ENCODE peak calls at places on chromosomes 12 and 14, in five cellular contexts. One of them, this sample, is unnamed.

GRCh38 chr14:104900639-104901512 is 23.8 kb upstream of the PLD4 start:
- DNase-seq in AML-193: no peak
- DNase-seq in A549: no peak
- DNase-seq in naive thymus-derived CD8-positive, alpha-beta T cell: no peak
- DNase-seq in H9: no peak
- DNase-seq in this sample: no peak

GRCh38 chr12:112087055-112087850 is 21.3 kb downstream of the NAA25 start:
- DNase-seq in A549: no peak
- DNase-seq in naive thymus-derived CD8-positive, alpha-beta T cell: no peak
- DNase-seq in AML-193: no peak
- DNase-seq in H9: no peak
- DNase-seq in this sample: no peak

GRCh38 chr12:57809425-57809824 is 9.1 kb downstream of the AVIL start:
- DNase-seq in A549: no peak
- DNase-seq in H9: no peak
- DNase-seq in naive thymus-derived CD8-positive, alpha-beta T cell: no peak
- DNase-seq in AML-193: no peak
- DNase-seq in this sample: no peak

GRCh38 chr12:51890135-51890464 is 2.2 kb downstream of the ANKRD33 start:
- DNase-seq in A549: no peak
- DNase-seq in AML-193: no peak
- DNase-seq in naive thymus-derived CD8-positive, alpha-beta T cell: no peak
- DNase-seq in H9: no peak
- DNase-seq in this sample: no peak

GRCh38 chr12:129941646-129942045 is 37.8 kb upstream of the TMEM132D start:
- DNase-seq in H9: no peak
- DNase-seq in AML-193: no peak
- DNase-seq in naive thymus-derived CD8-positive, alpha-beta T cell: no peak
- DNase-seq in A549: no peak
- DNase-seq in this sample: no peak

GRCh38 chr12:92224685-92225331 is 79.2 kb upstream of the BTG1 start:
- DNase-seq in A549: no peak
- DNase-seq in H9: no peak
- DNase-seq in naive thymus-derived CD8-positive, alpha-beta T cell: no peak
- DNase-seq in AML-193: no peak
- DNase-seq in this sample: no peak

GRCh38 chr12:116126610-116127009 is 150.9 kb downstream of the MED13L start:
- DNase-seq in AML-193: no peak
- DNase-seq in naive thymus-derived CD8-positive, alpha-beta T cell: no peak
- DNase-seq in H9: no peak
- DNase-seq in A549: no peak
- DNase-seq in this sample: no peak

GRCh38 chr12:6460751-6461371 is 9.0 kb downstream of the TAPBPL start:
- DNase-seq in A549: no peak
- DNase-seq in naive thymus-derived CD8-positive, alpha-beta T cell: peak
- DNase-seq in H9: no peak
- DNase-seq in AML-193: no peak
- DNase-seq in this sample: no peak

GRCh38 chr12:92020983-92021664 is 124.5 kb downstream of the BTG1 start:
- DNase-seq in naive thymus-derived CD8-positive, alpha-beta T cell: no peak
- DNase-seq in H9: no peak
- DNase-seq in A549: no peak
- DNase-seq in AML-193: no peak
- DNase-seq in this sample: no peak

GRCh38 chr14:104732355-104732804 is 8.4 kb downstream of the ADSS1 start:
- DNase-seq in A549: peak
- DNase-seq in naive thymus-derived CD8-positive, alpha-beta T cell: no peak
- DNase-seq in AML-193: no peak
- DNase-seq in H9: no peak
- DNase-seq in this sample: no peak

GRCh38 chr14:90692061-90692460 is 124.2 kb downstream of the TTC7B start:
- DNase-seq in A549: no peak
- DNase-seq in H9: no peak
- DNase-seq in naive thymus-derived CD8-positive, alpha-beta T cell: no peak
- DNase-seq in AML-193: no peak
- DNase-seq in this sample: no peak

GRCh38 chr12:120529641-120530314 is 820 bp upstream of the COQ5 start:
- DNase-seq in H9: peak
- DNase-seq in AML-193: peak
- DNase-seq in A549: peak
- DNase-seq in naive thymus-derived CD8-positive, alpha-beta T cell: no peak
- DNase-seq in this sample: peak

GRCh38 chr12:104464899-104465298 is 8.2 kb downstream of the CHST11 start:
- DNase-seq in AML-193: no peak
- DNase-seq in H9: no peak
- DNase-seq in A549: no peak
- DNase-seq in naive thymus-derived CD8-positive, alpha-beta T cell: no peak
- DNase-seq in this sample: no peak

GRCh38 chr12:107490000-107490399 is 195.6 kb upstream of the PWP1 start:
- DNase-seq in H9: no peak
- DNase-seq in naive thymus-derived CD8-positive, alpha-beta T cell: no peak
- DNase-seq in A549: no peak
- DNase-seq in AML-193: no peak
- DNase-seq in this sample: no peak

GRCh38 chr14:64841121-64841611 is 38.5 kb downstream of the SPTB start:
- DNase-seq in naive thymus-derived CD8-positive, alpha-beta T cell: no peak
- DNase-seq in H9: peak
- DNase-seq in AML-193: no peak
- DNase-seq in A549: peak
- DNase-seq in this sample: no peak

GRCh38 chr12:53327435-53328042 is 6.1 kb upstream of the AAAS start:
- DNase-seq in AML-193: peak
- DNase-seq in A549: peak
- DNase-seq in H9: no peak
- DNase-seq in naive thymus-derived CD8-positive, alpha-beta T cell: no peak
- DNase-seq in this sample: no peak

GRCh38 chr12:75642226-75642625 is 130.8 kb upstream of the KRR1 start:
- DNase-seq in H9: no peak
- DNase-seq in AML-193: no peak
- DNase-seq in A549: no peak
- DNase-seq in naive thymus-derived CD8-positive, alpha-beta T cell: no peak
- DNase-seq in this sample: no peak

GRCh38 chr12:31710021-31710818 is 18.6 kb downstream of the AMN1 start:
- DNase-seq in A549: no peak
- DNase-seq in AML-193: no peak
- DNase-seq in naive thymus-derived CD8-positive, alpha-beta T cell: no peak
- DNase-seq in H9: no peak
- DNase-seq in this sample: no peak

GRCh38 chr14:72186461-72187035 is 254.3 kb downstream of the RGS6 start:
- DNase-seq in A549: no peak
- DNase-seq in naive thymus-derived CD8-positive, alpha-beta T cell: no peak
- DNase-seq in H9: no peak
- DNase-seq in AML-193: no peak
- DNase-seq in this sample: peak

This sample was measured in cerebellar cortex.